ENCODE peak calls at places on chromosomes 16 and 17, in eight cellular contexts. A is GM10248, F is nephron progenitor cell, B is AG09319, X is adrenal gland, I is AG04449, O is A549, Z is HFF-Myc. K is an unnamed sample.

GRCh38 chr17:65876985-65877384 is 314.9 kb downstream of the CEP112 start:
- DNase-seq in A (no peak), F (no peak), B (no peak), X (no peak), I (no peak), O (no peak), Z (no peak), K (no peak)

GRCh38 chr16:88455610-88456355 is 2.7 kb downstream of the ZFPM1 start:
- DNase-seq in A (peak), F (peak), B (peak), X (peak), I (no peak), O (peak), Z (no peak), K (peak)

GRCh38 chr16:154223-155030 is 2.0 kb downstream of the HBZ start:
- DNase-seq in A (peak), F (peak), B (no peak), X (no peak), I (no peak), O (no peak), Z (no peak), K (no peak)

GRCh38 chr16:13036600-13036999 is 135.2 kb downstream of the SHISA9 start:
- DNase-seq in A (no peak), F (peak), B (no peak), X (peak), I (no peak), O (peak), Z (peak), K (peak)

GRCh38 chr17:56926704-56927103 is 12.9 kb upstream of the TRIM25 start:
- DNase-seq in A (no peak), F (no peak), B (no peak), X (no peak), I (no peak), O (no peak), Z (no peak), K (no peak)

GRCh38 chr17:55302407-55302787 is 37.6 kb downstream of the HLF start:
- DNase-seq in A (no peak), F (no peak), B (no peak), X (no peak), I (no peak), O (no peak), Z (no peak), K (no peak)

GRCh38 chr16:22425036-22425801 is 50.8 kb upstream of the CDR2 start:
- DNase-seq in A (no peak), F (no peak), B (peak), X (peak), I (no peak), O (no peak), Z (peak), K (no peak)

GRCh38 chr17:72259977-72260376 is 139.2 kb downstream of the SOX9 start:
- DNase-seq in A (no peak), F (no peak), B (no peak), X (no peak), I (no peak), O (no peak), Z (no peak), K (no peak)

GRCh38 chr17:7136266-7136877 is 21.8 kb upstream of the ASGR2 start:
- DNase-seq in A (peak), F (peak), B (peak), X (peak), I (peak), O (peak), Z (peak), K (peak)

GRCh38 chr17:13807103-13807502 is 205.4 kb upstream of the HS3ST3A1 start:
- DNase-seq in A (no peak), F (no peak), B (no peak), X (no peak), I (no peak), O (no peak), Z (no peak), K (no peak)

GRCh38 chr17:19237389-19238166 is 412 bp downstream of the EPN2 start:
- DNase-seq in A (peak), F (peak), B (no peak), X (peak), I (no peak), O (peak), Z (no peak), K (no peak)

GRCh38 chr17:60656499-60656898 is 21.2 kb upstream of the BCAS3 start:
- DNase-seq in A (no peak), F (no peak), B (no peak), X (no peak), I (no peak), O (no peak), Z (no peak), K (no peak)

GRCh38 chr16:55292491-55292890 is 31.5 kb upstream of the IRX6 start:
- DNase-seq in A (no peak), F (no peak), B (no peak), X (no peak), I (no peak), O (no peak), Z (no peak), K (no peak)

GRCh38 chr17:64498308-64499203 is 1.7 kb upstream of the POLG2 start:
- DNase-seq in A (no peak), F (no peak), B (no peak), X (no peak), I (no peak), O (no peak), Z (no peak), K (no peak)

GRCh38 chr16:123971-124370 is 14.5 kb downstream of the NPRL3 start:
- DNase-seq in A (no peak), F (no peak), B (no peak), X (no peak), I (no peak), O (no peak), Z (no peak), K (no peak)

GRCh38 chr17:78019367-78019975 is 61.0 kb downstream of the TNRC6C start:
- DNase-seq in A (no peak), F (no peak), B (no peak), X (no peak), I (no peak), O (no peak), Z (no peak), K (no peak)
- TF ChIP-seq CTCF in A (peak), F (peak), B (peak), X (peak), I (no peak), O (peak), Z (peak), K (peak)

DNA sequence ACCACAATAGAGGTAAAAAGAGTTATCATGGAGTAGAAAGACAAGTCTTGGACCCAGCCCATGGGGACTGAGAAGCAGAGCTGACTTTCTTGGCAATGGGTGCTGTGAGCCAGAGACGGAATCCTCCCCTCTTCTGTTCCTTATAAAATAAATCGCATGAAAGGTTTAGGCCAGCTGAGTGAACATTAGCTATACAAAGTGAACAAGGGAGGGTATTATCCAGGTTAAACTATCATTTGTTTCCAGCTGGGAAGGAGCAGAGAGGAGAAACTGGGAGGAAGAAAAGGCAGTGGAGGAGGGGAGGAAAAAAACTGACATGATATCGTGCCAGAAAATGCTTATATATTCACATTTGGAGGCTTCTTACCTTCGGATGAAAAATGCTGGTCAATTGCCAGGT is 13.3 kb upstream of the PAFAH1B1 start:
- DNase-seq in A (no peak), F (no peak), B (no peak), X (no peak), I (no peak), O (no peak), Z (no peak), K (no peak)
- TF ChIP-seq CTCF in A (no peak), F (no peak), B (no peak), X (no peak), I (no peak), O (no peak), Z (no peak), K (no peak)

GRCh38 chr16:30972872-30973271 is 12.1 kb upstream of the HSD3B7 start:
- DNase-seq in A (no peak), F (no peak), B (no peak), X (no peak), I (no peak), O (peak), Z (no peak), K (no peak)
- TF ChIP-seq CTCF in A (no peak), F (no peak), B (peak), X (no peak), I (peak), O (no peak), Z (peak), K (no peak)

GRCh38 chr17:38761612-38762011 is 9.1 kb downstream of the PSMB3 start:
- DNase-seq in A (no peak), F (peak), B (no peak), X (no peak), I (no peak), O (peak), Z (no peak), K (peak)
- TF ChIP-seq CTCF in A (peak), F (peak), B (peak), X (peak), I (peak), O (peak), Z (peak), K (peak)

GRCh38 chr16:57098188-57098841 is 5.9 kb downstream of the CPNE2 start:
- DNase-seq in A (no peak), F (no peak), B (no peak), X (no peak), I (no peak), O (no peak), Z (no peak), K (no peak)
- TF ChIP-seq CTCF in A (no peak), F (no peak), B (no peak), X (no peak), I (no peak), O (no peak), Z (no peak), K (no peak)

GRCh38 chr17:43418441-43419374 is 19.9 kb downstream of the ARL4D start:
- DNase-seq in A (no peak), F (no peak), B (peak), X (peak), I (peak), O (peak), Z (peak), K (no peak)
- TF ChIP-seq CTCF in A (no peak), F (no peak), B (peak), X (no peak), I (peak), O (peak), Z (no peak), K (no peak)

DNA sequence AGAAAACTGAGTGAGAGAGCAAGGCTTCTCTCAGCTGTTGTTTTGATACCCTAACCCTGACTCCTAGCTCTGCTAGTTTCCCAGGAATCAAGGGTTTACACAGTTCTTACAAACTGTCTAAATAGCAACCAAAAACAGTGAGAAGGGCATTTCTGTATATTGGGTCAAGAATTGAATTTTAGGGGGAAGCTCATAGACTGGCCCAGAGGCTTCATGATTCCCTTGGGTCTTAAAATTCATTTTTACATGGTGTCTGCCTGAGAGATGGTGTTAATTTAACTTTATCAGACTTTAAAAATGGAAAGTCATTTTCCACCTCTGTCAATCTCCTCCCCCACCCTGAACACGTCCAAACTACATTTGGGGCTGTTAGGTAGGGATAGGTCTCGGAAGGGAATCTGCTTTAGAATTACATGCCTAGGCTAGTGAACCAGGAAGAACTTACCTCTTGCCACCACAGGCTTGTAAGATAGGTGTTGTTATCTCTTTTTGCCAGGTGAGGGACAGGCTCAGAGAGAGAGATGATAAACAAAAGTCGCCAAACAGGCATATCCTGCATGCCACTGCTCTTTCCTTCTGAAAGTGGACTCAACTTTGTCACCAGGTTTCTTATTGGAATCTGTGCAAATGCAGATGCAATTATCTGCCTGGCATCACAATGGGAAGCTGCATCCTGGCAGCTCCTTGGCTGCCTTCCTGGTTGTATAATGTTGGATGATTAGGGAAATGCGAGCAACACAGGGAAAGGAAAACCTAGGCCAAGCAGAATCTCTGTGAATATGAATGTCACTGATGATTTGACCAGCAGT is 3.1 kb downstream of the PHAF1 start:
- DNase-seq in A (no peak), F (no peak), B (no peak), X (no peak), I (no peak), O (no peak), Z (no peak), K (no peak)
- TF ChIP-seq CTCF in A (no peak), F (no peak), B (no peak), X (no peak), I (no peak), O (no peak), Z (no peak), K (no peak)

K was measured in neural crest cell.